ENCODE peak calls at places on chromosomes 13 and 19, in ten cellular contexts. One of them, this sample, is unnamed.
A peak's percentile ranks its signal among the peaks of the same experiment; 100 is the strongest.

GRCh38 chr13:25196971-25197370 is 24.9 kb upstream of the AMER2 start:
- DNase-seq in Kasumi-1: no peak
- DNase-seq in T-cell: no peak
- DNase-seq in GDM1: no peak
- DNase-seq in HFFc6: no peak
- DNase-seq in IMR-90: no peak
- DNase-seq in A172: no peak
- DNase-seq in NCI-H1105 treated with DMSO at 0.1 percent for 48 hours: no peak
- DNase-seq in activated CD8-positive, alpha-beta memory T cell treated with anti-CD3 and anti-CD28 coated beads for 1 hour: no peak
- DNase-seq in kidney: no peak
- DNase-seq in this sample: no peak

GRCh38 chr13:25630327-25630726 is 258.6 kb downstream of the ATP8A2 start:
- DNase-seq in activated CD8-positive, alpha-beta memory T cell treated with anti-CD3 and anti-CD28 coated beads for 1 hour: no peak
- DNase-seq in T-cell: no peak
- DNase-seq in HFFc6: no peak
- DNase-seq in A172: no peak
- DNase-seq in IMR-90: no peak
- DNase-seq in GDM1: no peak
- DNase-seq in Kasumi-1: no peak
- DNase-seq in NCI-H1105 treated with DMSO at 0.1 percent for 48 hours: no peak
- DNase-seq in kidney: no peak
- DNase-seq in this sample: no peak

GRCh38 chr19:6668696-6669095 is 1.3 kb downstream of the TNFSF14 start:
- DNase-seq in activated CD8-positive, alpha-beta memory T cell treated with anti-CD3 and anti-CD28 coated beads for 1 hour: no peak
- DNase-seq in IMR-90: no peak
- DNase-seq in T-cell: no peak
- DNase-seq in Kasumi-1: no peak
- DNase-seq in NCI-H1105 treated with DMSO at 0.1 percent for 48 hours: no peak
- DNase-seq in kidney: no peak
- DNase-seq in HFFc6: no peak
- DNase-seq in GDM1: no peak
- DNase-seq in A172: no peak
- DNase-seq in this sample: peak; percentile 41

GRCh38 chr13:110485604-110486003 is 75.9 kb downstream of the RAB20 start:
- DNase-seq in GDM1: no peak
- DNase-seq in A172: peak; percentile 84
- DNase-seq in activated CD8-positive, alpha-beta memory T cell treated with anti-CD3 and anti-CD28 coated beads for 1 hour: no peak
- DNase-seq in IMR-90: no peak
- DNase-seq in Kasumi-1: no peak
- DNase-seq in kidney: peak; percentile 56
- DNase-seq in HFFc6: no peak
- DNase-seq in NCI-H1105 treated with DMSO at 0.1 percent for 48 hours: no peak
- DNase-seq in T-cell: no peak
- DNase-seq in this sample: no peak

GRCh38 chr13:24263652-24264051 is 45.7 kb upstream of the C1QTNF9 start:
- DNase-seq in IMR-90: peak; percentile 88
- DNase-seq in Kasumi-1: no peak
- DNase-seq in T-cell: no peak
- DNase-seq in NCI-H1105 treated with DMSO at 0.1 percent for 48 hours: no peak
- DNase-seq in A172: no peak
- DNase-seq in GDM1: no peak
- DNase-seq in HFFc6: no peak
- DNase-seq in activated CD8-positive, alpha-beta memory T cell treated with anti-CD3 and anti-CD28 coated beads for 1 hour: no peak
- DNase-seq in kidney: no peak
- DNase-seq in this sample: no peak

GRCh38 chr13:41503386-41503785 is 46.0 kb downstream of the RGCC start:
- DNase-seq in activated CD8-positive, alpha-beta memory T cell treated with anti-CD3 and anti-CD28 coated beads for 1 hour: no peak
- DNase-seq in kidney: no peak
- DNase-seq in HFFc6: no peak
- DNase-seq in A172: no peak
- DNase-seq in GDM1: no peak
- DNase-seq in IMR-90: no peak
- DNase-seq in Kasumi-1: no peak
- DNase-seq in T-cell: no peak
- DNase-seq in NCI-H1105 treated with DMSO at 0.1 percent for 48 hours: no peak
- DNase-seq in this sample: no peak

GRCh38 chr13:70502944-70503343 is 394.7 kb upstream of the KLHL1 start:
- DNase-seq in activated CD8-positive, alpha-beta memory T cell treated with anti-CD3 and anti-CD28 coated beads for 1 hour: no peak
- DNase-seq in GDM1: no peak
- DNase-seq in kidney: no peak
- DNase-seq in Kasumi-1: no peak
- DNase-seq in HFFc6: no peak
- DNase-seq in NCI-H1105 treated with DMSO at 0.1 percent for 48 hours: no peak
- DNase-seq in A172: no peak
- DNase-seq in IMR-90: no peak
- DNase-seq in T-cell: no peak
- DNase-seq in this sample: no peak

GRCh38 chr19:46192990-46193650 is 36.4 kb upstream of the IGFL1 start:
- DNase-seq in IMR-90: peak; percentile 51
- DNase-seq in activated CD8-positive, alpha-beta memory T cell treated with anti-CD3 and anti-CD28 coated beads for 1 hour: no peak
- DNase-seq in Kasumi-1: peak; percentile 38
- DNase-seq in NCI-H1105 treated with DMSO at 0.1 percent for 48 hours: no peak
- DNase-seq in T-cell: no peak
- DNase-seq in GDM1: no peak
- DNase-seq in kidney: no peak
- DNase-seq in HFFc6: peak; percentile 79
- DNase-seq in A172: peak; percentile 62
- DNase-seq in this sample: peak; percentile 96

GRCh38 chr13:42991892-42992584 is at the start of gene EPSTI1:
- DNase-seq in HFFc6: peak; percentile 26
- DNase-seq in activated CD8-positive, alpha-beta memory T cell treated with anti-CD3 and anti-CD28 coated beads for 1 hour: peak; percentile 60
- DNase-seq in NCI-H1105 treated with DMSO at 0.1 percent for 48 hours: no peak
- DNase-seq in T-cell: peak; percentile 59
- DNase-seq in GDM1: peak; percentile 72
- DNase-seq in A172: peak; percentile 44
- DNase-seq in Kasumi-1: peak; percentile 20
- DNase-seq in kidney: peak; percentile 87
- DNase-seq in IMR-90: peak; percentile 74
- DNase-seq in this sample: peak; percentile 55

GRCh38 chr13:33518442-33518841 is 232.9 kb upstream of the STARD13 start:
- DNase-seq in IMR-90: no peak
- DNase-seq in T-cell: no peak
- DNase-seq in NCI-H1105 treated with DMSO at 0.1 percent for 48 hours: no peak
- DNase-seq in Kasumi-1: no peak
- DNase-seq in kidney: no peak
- DNase-seq in activated CD8-positive, alpha-beta memory T cell treated with anti-CD3 and anti-CD28 coated beads for 1 hour: no peak
- DNase-seq in GDM1: no peak
- DNase-seq in A172: no peak
- DNase-seq in HFFc6: no peak
- DNase-seq in this sample: no peak

GRCh38 chr19:50510121-50510670 is 795 bp downstream of the JOSD2 start:
- DNase-seq in kidney: peak; percentile 81
- DNase-seq in NCI-H1105 treated with DMSO at 0.1 percent for 48 hours: no peak
- DNase-seq in activated CD8-positive, alpha-beta memory T cell treated with anti-CD3 and anti-CD28 coated beads for 1 hour: no peak
- DNase-seq in A172: no peak
- DNase-seq in Kasumi-1: no peak
- DNase-seq in HFFc6: no peak
- DNase-seq in GDM1: no peak
- DNase-seq in T-cell: no peak
- DNase-seq in IMR-90: no peak
- DNase-seq in this sample: no peak

GRCh38 chr13:79869326-79869725 is 388.4 kb downstream of the NDFIP2 start:
- DNase-seq in GDM1: no peak
- DNase-seq in kidney: no peak
- DNase-seq in A172: no peak
- DNase-seq in IMR-90: peak; percentile 37
- DNase-seq in NCI-H1105 treated with DMSO at 0.1 percent for 48 hours: peak; percentile 81
- DNase-seq in activated CD8-positive, alpha-beta memory T cell treated with anti-CD3 and anti-CD28 coated beads for 1 hour: no peak
- DNase-seq in Kasumi-1: no peak
- DNase-seq in T-cell: no peak
- DNase-seq in HFFc6: no peak
- DNase-seq in this sample: no peak

GRCh38 chr19:33628921-33629825 is 7.4 kb downstream of the CHST8 start:
- DNase-seq in Kasumi-1: no peak
- DNase-seq in HFFc6: no peak
- DNase-seq in T-cell: no peak
- DNase-seq in NCI-H1105 treated with DMSO at 0.1 percent for 48 hours: no peak
- DNase-seq in kidney: no peak
- DNase-seq in GDM1: no peak
- DNase-seq in A172: no peak
- DNase-seq in IMR-90: no peak
- DNase-seq in activated CD8-positive, alpha-beta memory T cell treated with anti-CD3 and anti-CD28 coated beads for 1 hour: no peak
- DNase-seq in this sample: no peak

GRCh38 chr13:77415253-77416127 is 88.6 kb upstream of the MYCBP2 start:
- DNase-seq in activated CD8-positive, alpha-beta memory T cell treated with anti-CD3 and anti-CD28 coated beads for 1 hour: no peak
- DNase-seq in IMR-90: no peak
- DNase-seq in kidney: no peak
- DNase-seq in HFFc6: no peak
- DNase-seq in A172: no peak
- DNase-seq in GDM1: no peak
- DNase-seq in NCI-H1105 treated with DMSO at 0.1 percent for 48 hours: no peak
- DNase-seq in T-cell: no peak
- DNase-seq in Kasumi-1: no peak
- DNase-seq in this sample: peak; percentile 15

GRCh38 chr13:51158923-51159322 is 47.8 kb upstream of the C13orf42 start:
- DNase-seq in A172: no peak
- DNase-seq in HFFc6: no peak
- DNase-seq in Kasumi-1: no peak
- DNase-seq in IMR-90: no peak
- DNase-seq in NCI-H1105 treated with DMSO at 0.1 percent for 48 hours: no peak
- DNase-seq in kidney: no peak
- DNase-seq in GDM1: no peak
- DNase-seq in T-cell: no peak
- DNase-seq in activated CD8-positive, alpha-beta memory T cell treated with anti-CD3 and anti-CD28 coated beads for 1 hour: no peak
- DNase-seq in this sample: no peak

GRCh38 chr19:17632577-17632976 is 55.6 kb downstream of the UNC13A start:
- DNase-seq in A172: no peak
- DNase-seq in HFFc6: no peak
- DNase-seq in Kasumi-1: no peak
- DNase-seq in T-cell: no peak
- DNase-seq in IMR-90: no peak
- DNase-seq in NCI-H1105 treated with DMSO at 0.1 percent for 48 hours: no peak
- DNase-seq in GDM1: no peak
- DNase-seq in activated CD8-positive, alpha-beta memory T cell treated with anti-CD3 and anti-CD28 coated beads for 1 hour: no peak
- DNase-seq in kidney: peak; percentile 32
- DNase-seq in this sample: no peak

GRCh38 chr13:48858523-48858922 is 117.2 kb upstream of the FNDC3A start:
- DNase-seq in IMR-90: no peak
- DNase-seq in NCI-H1105 treated with DMSO at 0.1 percent for 48 hours: no peak
- DNase-seq in GDM1: no peak
- DNase-seq in T-cell: no peak
- DNase-seq in HFFc6: no peak
- DNase-seq in kidney: no peak
- DNase-seq in activated CD8-positive, alpha-beta memory T cell treated with anti-CD3 and anti-CD28 coated beads for 1 hour: no peak
- DNase-seq in Kasumi-1: no peak
- DNase-seq in A172: no peak
- DNase-seq in this sample: no peak

GRCh38 chr19:6048808-6049405 is 61.4 kb downstream of the RFX2 start:
- DNase-seq in A172: peak; percentile 79
- DNase-seq in NCI-H1105 treated with DMSO at 0.1 percent for 48 hours: peak; percentile 63
- DNase-seq in activated CD8-positive, alpha-beta memory T cell treated with anti-CD3 and anti-CD28 coated beads for 1 hour: peak; percentile 62
- DNase-seq in T-cell: peak; percentile 70
- DNase-seq in GDM1: peak; percentile 54
- DNase-seq in kidney: no peak
- DNase-seq in IMR-90: peak; percentile 65
- DNase-seq in Kasumi-1: peak; percentile 85
- DNase-seq in HFFc6: peak; percentile 57
- DNase-seq in this sample: peak; percentile 73

GRCh38 chr19:42207767-42208259 is 9.7 kb downstream of the DEDD2 start:
- DNase-seq in Kasumi-1: peak; percentile 44
- DNase-seq in kidney: peak; percentile 32
- DNase-seq in HFFc6: peak; percentile 80
- DNase-seq in T-cell: no peak
- DNase-seq in activated CD8-positive, alpha-beta memory T cell treated with anti-CD3 and anti-CD28 coated beads for 1 hour: no peak
- DNase-seq in NCI-H1105 treated with DMSO at 0.1 percent for 48 hours: no peak
- DNase-seq in GDM1: no peak
- DNase-seq in A172: peak; percentile 97
- DNase-seq in IMR-90: peak; percentile 89
- DNase-seq in this sample: peak; percentile 85

GRCh38 chr13:106099765-106100164 is 435.7 kb downstream of the EFNB2 start:
- DNase-seq in T-cell: no peak
- DNase-seq in Kasumi-1: no peak
- DNase-seq in HFFc6: no peak
- DNase-seq in IMR-90: no peak
- DNase-seq in NCI-H1105 treated with DMSO at 0.1 percent for 48 hours: no peak
- DNase-seq in kidney: no peak
- DNase-seq in GDM1: no peak
- DNase-seq in activated CD8-positive, alpha-beta memory T cell treated with anti-CD3 and anti-CD28 coated beads for 1 hour: no peak
- DNase-seq in A172: no peak
- DNase-seq in this sample: no peak

GRCh38 chr19:52722062-52723005 is 12.5 kb downstream of the ZNF611 start:
- DNase-seq in T-cell: no peak
- DNase-seq in activated CD8-positive, alpha-beta memory T cell treated with anti-CD3 and anti-CD28 coated beads for 1 hour: no peak
- DNase-seq in HFFc6: peak; percentile 90
- DNase-seq in A172: peak; percentile 89
- DNase-seq in kidney: no peak
- DNase-seq in GDM1: no peak
- DNase-seq in NCI-H1105 treated with DMSO at 0.1 percent for 48 hours: no peak
- DNase-seq in IMR-90: peak; percentile 93
- DNase-seq in Kasumi-1: no peak
- DNase-seq in this sample: no peak

GRCh38 chr19:33055718-33056117 is 9.0 kb downstream of the RHPN2 start:
- DNase-seq in IMR-90: peak; percentile 49
- DNase-seq in T-cell: no peak
- DNase-seq in NCI-H1105 treated with DMSO at 0.1 percent for 48 hours: no peak
- DNase-seq in GDM1: no peak
- DNase-seq in activated CD8-positive, alpha-beta memory T cell treated with anti-CD3 and anti-CD28 coated beads for 1 hour: no peak
- DNase-seq in kidney: no peak
- DNase-seq in Kasumi-1: no peak
- DNase-seq in A172: peak; percentile 49
- DNase-seq in HFFc6: peak; percentile 13
- DNase-seq in this sample: no peak

GRCh38 chr19:21602105-21602658 is 96.8 kb downstream of the ZNF429 start:
- DNase-seq in T-cell: no peak
- DNase-seq in Kasumi-1: no peak
- DNase-seq in IMR-90: no peak
- DNase-seq in GDM1: no peak
- DNase-seq in activated CD8-positive, alpha-beta memory T cell treated with anti-CD3 and anti-CD28 coated beads for 1 hour: no peak
- DNase-seq in HFFc6: no peak
- DNase-seq in A172: no peak
- DNase-seq in NCI-H1105 treated with DMSO at 0.1 percent for 48 hours: no peak
- DNase-seq in kidney: no peak
- DNase-seq in this sample: no peak

GRCh38 chr19:31658993-31659896 is 310.0 kb upstream of the TSHZ3 start:
- DNase-seq in IMR-90: no peak
- DNase-seq in T-cell: no peak
- DNase-seq in kidney: no peak
- DNase-seq in A172: no peak
- DNase-seq in HFFc6: no peak
- DNase-seq in GDM1: no peak
- DNase-seq in Kasumi-1: no peak
- DNase-seq in NCI-H1105 treated with DMSO at 0.1 percent for 48 hours: no peak
- DNase-seq in activated CD8-positive, alpha-beta memory T cell treated with anti-CD3 and anti-CD28 coated beads for 1 hour: no peak
- DNase-seq in this sample: no peak

GRCh38 chr19:10655457-10656312 is 1.5 kb downstream of the ILF3 start:
- DNase-seq in IMR-90: peak; percentile 44
- DNase-seq in HFFc6: peak; percentile 42
- DNase-seq in NCI-H1105 treated with DMSO at 0.1 percent for 48 hours: no peak
- DNase-seq in A172: peak; percentile 45
- DNase-seq in T-cell: no peak
- DNase-seq in kidney: no peak
- DNase-seq in activated CD8-positive, alpha-beta memory T cell treated with anti-CD3 and anti-CD28 coated beads for 1 hour: no peak
- DNase-seq in GDM1: no peak
- DNase-seq in Kasumi-1: peak; percentile 32
- DNase-seq in this sample: peak; percentile 27

GRCh38 chr13:75938811-75939525 is 302.8 kb downstream of the LMO7 start:
- DNase-seq in kidney: no peak
- DNase-seq in Kasumi-1: no peak
- DNase-seq in HFFc6: no peak
- DNase-seq in IMR-90: peak; percentile 19
- DNase-seq in GDM1: no peak
- DNase-seq in A172: no peak
- DNase-seq in activated CD8-positive, alpha-beta memory T cell treated with anti-CD3 and anti-CD28 coated beads for 1 hour: no peak
- DNase-seq in NCI-H1105 treated with DMSO at 0.1 percent for 48 hours: peak; percentile 17
- DNase-seq in T-cell: no peak
- DNase-seq in this sample: no peak

GRCh38 chr19:38830039-38830733 is 1.4 kb downstream of the ECH1 start:
- DNase-seq in activated CD8-positive, alpha-beta memory T cell treated with anti-CD3 and anti-CD28 coated beads for 1 hour: no peak
- DNase-seq in NCI-H1105 treated with DMSO at 0.1 percent for 48 hours: no peak
- DNase-seq in IMR-90: peak; percentile 65
- DNase-seq in Kasumi-1: no peak
- DNase-seq in T-cell: no peak
- DNase-seq in A172: peak; percentile 58
- DNase-seq in kidney: no peak
- DNase-seq in HFFc6: peak; percentile 57
- DNase-seq in GDM1: no peak
- DNase-seq in this sample: no peak

GRCh38 chr19:55528030-55528801 is 8.7 kb downstream of the SBK2 start:
- DNase-seq in IMR-90: peak; percentile 35
- DNase-seq in Kasumi-1: no peak
- DNase-seq in NCI-H1105 treated with DMSO at 0.1 percent for 48 hours: no peak
- DNase-seq in GDM1: no peak
- DNase-seq in A172: no peak
- DNase-seq in T-cell: no peak
- DNase-seq in HFFc6: no peak
- DNase-seq in activated CD8-positive, alpha-beta memory T cell treated with anti-CD3 and anti-CD28 coated beads for 1 hour: no peak
- DNase-seq in kidney: no peak
- DNase-seq in this sample: no peak